ENCODE peak calls at places on chromosomes 11 and 22, in ten cellular contexts. H is cardiac muscle cell; M is mammary epithelial cell; E is CD4-positive, alpha-beta T cell; D is kidney epithelial cell; Q is SK-N-SH; F is left ventricle myocardium inferior; P is fibroblast of lung; G is Calu3; Y is lower lobe of right lung. N is an unnamed sample.

GRCh38 chr11:18171377-18172000 is 1.1 kb upstream of the MRGPRX4 start:
- DNase-seq in H (peak; percentile 59), M (peak; percentile 35), E (no peak), D (no peak), Q (peak; percentile 55), F (no peak), P (no peak), G (peak; percentile 28), Y (no peak), N (no peak)

GRCh38 chr11:85874265-85874664 is 19.1 kb downstream of the CCDC83 start:
- DNase-seq in H (no peak), M (no peak), E (no peak), D (no peak), Q (no peak), F (no peak), P (no peak), G (no peak), Y (no peak), N (no peak)

GRCh38 chr11:5818245-5818865 is 9.6 kb downstream of the OR52N2 start:
- DNase-seq in H (no peak), M (no peak), E (no peak), D (no peak), Q (no peak), F (no peak), P (no peak), G (no peak), Y (no peak), N (no peak)

GRCh38 chr11:129359748-129360147 is 15.9 kb upstream of the BARX2 start:
- DNase-seq in H (no peak), M (no peak), E (no peak), D (no peak), Q (no peak), F (no peak), P (no peak), G (no peak), Y (no peak), N (no peak)

GRCh38 chr11:34281256-34281655 is 76.6 kb downstream of the ABTB2 start:
- DNase-seq in H (no peak), M (no peak), E (no peak), D (no peak), Q (no peak), F (no peak), P (no peak), G (no peak), Y (no peak), N (no peak)

GRCh38 chr22:26023104-26023775 is 146.0 kb upstream of the SEZ6L start:
- DNase-seq in H (no peak), M (no peak), E (no peak), D (no peak), Q (no peak), F (no peak), P (no peak), G (no peak), Y (no peak), N (no peak)

GRCh38 chr22:49934891-49935557 is 16.6 kb downstream of the CRELD2 start:
- DNase-seq in H (peak; percentile 54), M (no peak), E (peak; percentile 89), D (no peak), Q (peak; percentile 81), F (peak; percentile 90), P (peak; percentile 59), G (peak; percentile 83), Y (peak; percentile 90), N (no peak)

GRCh38 chr11:35318977-35319925 is 100.1 kb downstream of the SLC1A2 start:
- DNase-seq in H (no peak), M (no peak), E (no peak), D (no peak), Q (no peak), F (no peak), P (no peak), G (no peak), Y (no peak), N (no peak)

DNA sequence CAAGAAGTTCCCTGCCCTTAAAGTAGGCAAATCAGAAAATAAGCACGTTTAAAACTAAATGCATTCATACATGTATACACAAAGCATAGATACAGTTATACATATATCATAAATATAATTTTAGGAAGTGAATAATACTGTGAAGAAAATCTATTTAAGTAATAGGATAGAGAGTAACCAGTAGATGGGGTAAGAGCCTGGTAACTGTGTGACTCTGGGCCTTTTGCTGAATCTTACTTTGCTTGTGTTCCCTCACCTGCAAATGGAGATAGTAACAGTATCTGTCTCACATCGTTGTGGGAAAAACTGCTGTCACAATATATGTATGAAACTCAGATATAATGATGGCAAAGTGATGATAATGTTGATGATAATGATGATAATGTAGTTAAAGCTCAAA is 29.9 kb downstream of the MS4A2 start:
- DNase-seq in H (no peak), M (peak; percentile 22), E (no peak), D (no peak), Q (no peak), F (no peak), P (no peak), G (no peak), Y (no peak), N (no peak)
- TF ChIP-seq CTCF in H (no peak), M (peak; percentile 18), E (no peak), D (no peak), Q (no peak), F (no peak), P (no peak), G (no peak), Y (no peak), N (no peak)

GRCh38 chr22:34108168-34108567 is 187.9 kb upstream of the LARGE1 start:
- DNase-seq in H (no peak), M (no peak), E (no peak), D (no peak), Q (no peak), F (no peak), P (no peak), G (no peak), Y (no peak), N (no peak)

GRCh38 chr22:34115722-34116121 is 195.4 kb upstream of the LARGE1 start:
- DNase-seq in H (no peak), M (no peak), E (no peak), D (no peak), Q (no peak), F (no peak), P (no peak), G (no peak), Y (no peak), N (no peak)

GRCh38 chr22:34113381-34113780 is 193.1 kb upstream of the LARGE1 start:
- DNase-seq in H (no peak), M (no peak), E (no peak), D (no peak), Q (no peak), F (no peak), P (no peak), G (no peak), Y (no peak), N (no peak)

GRCh38 chr22:34116126-34116525 is 195.8 kb upstream of the LARGE1 start:
- DNase-seq in H (no peak), M (no peak), E (no peak), D (no peak), Q (no peak), F (no peak), P (no peak), G (no peak), Y (no peak), N (no peak)

DNA sequence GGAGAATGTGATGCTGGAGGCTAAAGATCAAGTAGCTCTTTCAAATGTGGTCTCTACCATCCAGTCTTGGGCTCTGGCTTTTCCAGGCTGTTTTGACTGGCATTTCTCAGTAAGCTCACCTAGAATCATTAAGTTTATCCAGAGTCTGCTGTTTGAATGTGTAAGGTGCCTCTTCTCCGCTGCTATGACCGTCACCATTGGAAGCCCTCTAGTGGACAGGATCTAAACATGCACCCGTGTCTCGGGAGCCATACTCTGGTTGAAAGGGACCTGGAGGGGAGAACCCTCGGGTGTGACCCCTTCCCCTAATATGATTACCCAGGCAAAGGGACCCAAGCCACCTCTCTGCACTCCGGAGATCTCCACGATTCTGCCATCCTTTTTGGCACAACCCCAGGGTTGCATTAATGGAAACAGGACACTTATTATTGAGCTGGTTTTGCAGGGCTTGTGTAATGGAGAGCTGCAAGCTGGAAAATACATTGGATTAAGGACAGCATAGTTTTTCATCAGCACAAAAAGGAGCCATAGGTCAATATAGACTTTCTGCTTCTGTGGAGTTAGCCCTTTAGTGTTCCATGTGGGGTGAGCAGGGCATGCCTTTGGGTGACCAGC is 191.0 kb upstream of the LARGE1 start:
- DNase-seq in H (peak; percentile 55), M (peak; percentile 17), E (no peak), D (no peak), Q (peak; percentile 48), F (no peak), P (peak; percentile 3), G (peak; percentile 6), Y (no peak), N (peak; percentile 23)
- TF ChIP-seq CTCF in H (peak; percentile 54), M (peak; percentile 46), E (peak; percentile 45), D (peak; percentile 74), Q (peak; percentile 53), F (peak; percentile 80), P (peak; percentile 50), G (no peak), Y (peak; percentile 70), N (peak; percentile 82)

GRCh38 chr11:66914505-66914904 is 43.7 kb downstream of the PC start:
- DNase-seq in H (no peak), M (no peak), E (no peak), D (no peak), Q (no peak), F (no peak), P (no peak), G (no peak), Y (no peak), N (no peak)

GRCh38 chr11:66912963-66913362 is 45.2 kb downstream of the PC start:
- DNase-seq in H (no peak), M (no peak), E (no peak), D (no peak), Q (no peak), F (no peak), P (no peak), G (no peak), Y (no peak), N (no peak)

GRCh38 chr11:66915866-66916265 is 42.3 kb downstream of the PC start:
- DNase-seq in H (no peak), M (no peak), E (no peak), D (no peak), Q (no peak), F (no peak), P (no peak), G (no peak), Y (no peak), N (no peak)

GRCh38 chr11:66912361-66912760 is 45.8 kb downstream of the PC start:
- DNase-seq in H (no peak), M (no peak), E (no peak), D (no peak), Q (no peak), F (no peak), P (no peak), G (no peak), Y (no peak), N (no peak)

GRCh38 chr11:66915046-66915832 is 42.9 kb downstream of the PC start:
- DNase-seq in H (no peak), M (no peak), E (no peak), D (no peak), Q (no peak), F (no peak), P (no peak), G (no peak), Y (no peak), N (no peak)
- TF ChIP-seq CTCF in H (no peak), M (no peak), E (no peak), D (no peak), Q (no peak), F (no peak), P (no peak), G (no peak), Y (no peak), N (no peak)

GRCh38 chr11:2564008-2564530 is 119.3 kb downstream of the KCNQ1 start:
- DNase-seq in H (no peak), M (no peak), E (no peak), D (no peak), Q (no peak), F (peak; percentile 9), P (no peak), G (no peak), Y (peak; percentile 26), N (no peak)

GRCh38 chr11:2567026-2567671 is 122.3 kb downstream of the KCNQ1 start:
- DNase-seq in H (no peak), M (no peak), E (no peak), D (no peak), Q (no peak), F (no peak), P (no peak), G (no peak), Y (peak; percentile 21), N (no peak)

GRCh38 chr11:2565447-2566222 is 120.8 kb downstream of the KCNQ1 start:
- DNase-seq in H (no peak), M (no peak), E (no peak), D (no peak), Q (no peak), F (peak; percentile 12), P (no peak), G (no peak), Y (peak; percentile 20), N (no peak)

GRCh38 chr11:2564588-2565440 is 120.0 kb downstream of the KCNQ1 start:
- DNase-seq in H (no peak), M (no peak), E (no peak), D (no peak), Q (no peak), F (peak; percentile 13), P (no peak), G (no peak), Y (peak; percentile 28), N (no peak)

GRCh38 chr11:2566223-2567025 is 121.6 kb downstream of the KCNQ1 start:
- DNase-seq in H (peak; percentile 22), M (no peak), E (no peak), D (no peak), Q (no peak), F (peak; percentile 13), P (peak; percentile 4), G (no peak), Y (peak; percentile 28), N (no peak)
- TF ChIP-seq CTCF in H (no peak), M (no peak), E (no peak), D (no peak), Q (no peak), F (peak; percentile 27), P (no peak), G (no peak), Y (no peak), N (no peak)

N was measured in progenitor cell of endocrine pancreas.